ENCODE peak calls at places on chromosomes 5 and 9, in four cellular contexts. One of them, this sample, is unnamed.

GRCh38 chr5:150103678-150104549 is 17.6 kb upstream of the CSF1R start:
- DNase-seq in GM12878: no peak
- DNase-seq in H1: no peak
- DNase-seq in HepG2: no peak
- DNase-seq in this sample: no peak

GRCh38 chr5:115453391-115454095 is 91.0 kb downstream of the FEM1C start:
- DNase-seq in H1: no peak
- DNase-seq in HepG2: no peak
- DNase-seq in GM12878: no peak
- DNase-seq in this sample: no peak

GRCh38 chr9:88373018-88373417 is 15.2 kb upstream of the SPIN1 start:
- DNase-seq in H1: no peak
- DNase-seq in HepG2: no peak
- DNase-seq in GM12878: no peak
- DNase-seq in this sample: no peak

GRCh38 chr5:77993799-77994318 is 217.7 kb upstream of the TBCA start:
- DNase-seq in GM12878: no peak
- DNase-seq in H1: no peak
- DNase-seq in HepG2: no peak
- DNase-seq in this sample: no peak

GRCh38 chr9:16146661-16147060 is 593.8 kb downstream of the CCDC171 start:
- DNase-seq in GM12878: no peak
- DNase-seq in H1: no peak
- DNase-seq in HepG2: no peak
- DNase-seq in this sample: no peak

GRCh38 chr9:129125478-129125877 is 14.3 kb downstream of the PTPA start:
- DNase-seq in H1: no peak
- DNase-seq in GM12878: no peak
- DNase-seq in HepG2: no peak
- DNase-seq in this sample: no peak

GRCh38 chr5:135694906-135695305 is 116.1 kb upstream of the CXCL14 start:
- DNase-seq in HepG2: no peak
- DNase-seq in H1: peak; percentile 36
- DNase-seq in GM12878: no peak
- DNase-seq in this sample: no peak

GRCh38 chr9:127216888-127217217 is 47.7 kb upstream of the GARNL3 start:
- DNase-seq in H1: no peak
- DNase-seq in HepG2: no peak
- DNase-seq in GM12878: no peak
- DNase-seq in this sample: no peak

GRCh38 chr9:7293091-7293490 is 506.5 kb downstream of the DMAC1 start:
- DNase-seq in GM12878: no peak
- DNase-seq in HepG2: no peak
- DNase-seq in H1: no peak
- DNase-seq in this sample: no peak

DNA sequence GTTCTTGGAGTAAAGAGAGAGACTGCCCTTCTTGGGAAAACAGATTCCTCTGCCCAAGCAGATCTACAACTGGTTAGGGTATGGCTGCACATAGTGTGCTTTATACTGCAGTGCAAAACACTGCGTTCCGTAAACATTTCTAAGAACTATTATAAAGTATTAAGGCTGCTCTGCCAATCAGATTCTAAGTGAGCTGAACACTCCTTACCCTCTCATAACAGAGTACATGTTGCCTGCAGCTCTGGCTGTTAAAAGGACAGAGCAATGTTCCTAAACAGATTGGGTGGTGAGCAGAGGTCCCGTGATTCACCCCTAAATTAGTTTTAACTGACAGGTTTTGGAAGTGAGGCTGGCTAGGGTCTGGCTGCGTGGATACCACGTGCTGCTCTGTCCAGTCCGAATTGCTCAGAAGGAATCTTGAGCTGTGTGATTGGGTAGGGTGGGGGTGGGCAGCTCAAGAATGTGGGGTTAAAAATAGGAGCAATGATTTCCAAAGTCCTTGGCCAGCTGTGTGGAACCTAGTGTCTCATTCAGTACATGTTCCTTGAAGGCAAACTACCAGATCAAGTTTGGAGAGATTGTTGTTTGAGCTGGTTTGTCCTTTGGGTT is 497.5 kb upstream of the CD180 start:
- DNase-seq in GM12878: no peak
- DNase-seq in H1: no peak
- DNase-seq in HepG2: no peak
- DNase-seq in this sample: no peak
- TF ChIP-seq BRCA1 in GM12878: no peak
- TF ChIP-seq BRCA1 in H1: no peak
- TF ChIP-seq BRCA1 in HepG2: no peak
- TF ChIP-seq BRCA1 in this sample: no peak

DNA sequence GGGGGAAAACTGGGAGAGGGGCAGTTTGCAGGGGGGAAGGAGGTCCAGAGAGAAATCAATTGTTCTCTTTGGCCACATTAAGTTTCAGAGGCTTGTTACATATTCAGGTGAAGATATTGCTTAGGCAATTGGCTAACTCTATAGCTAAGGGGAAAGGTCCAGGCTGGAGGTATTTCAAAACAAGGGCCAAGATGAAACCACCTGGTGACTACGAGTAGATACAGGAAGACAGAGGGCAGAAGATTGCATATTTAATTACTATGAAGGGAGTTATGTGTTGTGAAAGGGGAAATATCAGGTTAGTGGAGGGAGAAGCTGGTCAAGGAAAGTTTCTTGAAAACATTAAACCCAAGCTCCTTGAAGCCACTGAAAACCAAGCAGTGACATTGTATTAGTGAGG is 1.9 kb upstream of the RAD23B start:
- DNase-seq in HepG2: no peak
- DNase-seq in H1: no peak
- DNase-seq in GM12878: no peak
- DNase-seq in this sample: no peak
- TF ChIP-seq TAF1 in HepG2: no peak
- TF ChIP-seq TAF1 in H1: no peak
- TF ChIP-seq TAF1 in GM12878: no peak
- TF ChIP-seq TAF1 in this sample: no peak

GRCh38 chr5:32587067-32587551 is 1.8 kb downstream of the SUB1 start:
- DNase-seq in GM12878: no peak
- DNase-seq in H1: no peak
- DNase-seq in HepG2: no peak
- DNase-seq in this sample: no peak
- H3K79me2 ChIP-seq in GM12878: peaks cover 74% of the 10 kb centered on the region
- H3K79me2 ChIP-seq in H1: peaks cover 51% of the 10 kb centered on the region
- H3K79me2 ChIP-seq in HepG2: peaks cover 66% of the 10 kb centered on the region
- H3K79me2 ChIP-seq in this sample: peaks cover 67% of the 10 kb centered on the region

GRCh38 chr9:109238125-109238524 is 71.1 kb upstream of the FRRS1L start:
- DNase-seq in GM12878: no peak
- DNase-seq in HepG2: no peak
- DNase-seq in H1: no peak
- DNase-seq in this sample: no peak

GRCh38 chr9:109241207-109241606 is 74.2 kb upstream of the FRRS1L start:
- DNase-seq in GM12878: no peak
- DNase-seq in HepG2: no peak
- DNase-seq in H1: no peak
- DNase-seq in this sample: no peak

GRCh38 chr9:109241931-109242330 is 74.9 kb upstream of the FRRS1L start:
- DNase-seq in H1: no peak
- DNase-seq in GM12878: no peak
- DNase-seq in HepG2: no peak
- DNase-seq in this sample: no peak

GRCh38 chr9:109239240-109239639 is 72.2 kb upstream of the FRRS1L start:
- DNase-seq in H1: no peak
- DNase-seq in HepG2: no peak
- DNase-seq in GM12878: no peak
- DNase-seq in this sample: no peak

GRCh38 chr9:109238677-109239076 is 71.6 kb upstream of the FRRS1L start:
- DNase-seq in HepG2: no peak
- DNase-seq in GM12878: no peak
- DNase-seq in H1: no peak
- DNase-seq in this sample: no peak
- TF ChIP-seq BRCA1 in HepG2: no peak
- TF ChIP-seq BRCA1 in GM12878: no peak
- TF ChIP-seq BRCA1 in H1: no peak
- TF ChIP-seq BRCA1 in this sample: no peak

This sample was measured in K562.